ENCODE peak calls at places on chromosomes 3 and 15, in six cellular contexts. Y, V, Z, B, E and C are unnamed samples.

GRCh38 chr3:113008117-113008516 is 17.3 kb downstream of the GTPBP8 start:
- DNase-seq in Z (no peak), V (no peak), E (no peak), B (no peak), Y (no peak), C (no peak)

GRCh38 chr3:135891121-135891520 is 74.4 kb upstream of the PPP2R3A start:
- DNase-seq in V (no peak), Y (no peak), B (no peak), Z (peak; percentile 43), E (no peak), C (no peak)

GRCh38 chr15:64092864-64093626 is 593 bp downstream of the CIAO2A start:
- DNase-seq in Z (peak; percentile 12), B (no peak), V (peak; percentile 65), Y (peak; percentile 76), E (peak; percentile 63), C (peak; percentile 79)

GRCh38 chr3:195893121-195893449 is 15.3 kb downstream of the TNK2 start:
- DNase-seq in V (no peak), Z (no peak), Y (no peak), E (no peak), B (no peak), C (no peak)

GRCh38 chr3:113054552-113054951 is 63.8 kb downstream of the GTPBP8 start:
- DNase-seq in Y (no peak), Z (no peak), V (no peak), E (no peak), B (no peak), C (no peak)

GRCh38 chr3:45617430-45618080 is 23.0 kb downstream of the LIMD1 start:
- DNase-seq in B (no peak), Y (no peak), E (no peak), Z (no peak), V (no peak), C (no peak)

GRCh38 chr3:46994801-46995731 is 15.6 kb downstream of the NBEAL2 start:
- DNase-seq in V (no peak), B (no peak), Z (no peak), E (no peak), Y (no peak), C (no peak)

GRCh38 chr3:17894434-17895060 is 152.1 kb upstream of the TBC1D5 start:
- DNase-seq in Z (peak; percentile 73), V (no peak), Y (peak; percentile 76), B (peak; percentile 47), E (peak; percentile 17), C (peak; percentile 76)

GRCh38 chr15:27746556-27746955 is 352.6 kb downstream of the OCA2 start:
- DNase-seq in V (no peak), E (no peak), Y (no peak), B (no peak), Z (no peak), C (no peak)

GRCh38 chr15:96678386-96678785 is 347.9 kb downstream of the NR2F2 start:
- DNase-seq in Z (no peak), E (no peak), V (no peak), Y (no peak), B (no peak), C (no peak)

GRCh38 chr3:117074833-117075232 is 365.3 kb downstream of the TUSC7 start:
- DNase-seq in E (no peak), V (no peak), B (no peak), Z (no peak), Y (no peak), C (no peak)

GRCh38 chr3:142021127-142021526 is 128.2 kb downstream of the TFDP2 start:
- DNase-seq in V (no peak), Z (no peak), E (no peak), Y (no peak), B (no peak), C (no peak)

GRCh38 chr3:46671541-46672348 is 21.7 kb downstream of the ALS2CL start:
- DNase-seq in V (no peak), B (no peak), E (no peak), Y (no peak), Z (no peak), C (no peak)

GRCh38 chr3:136840252-136840651 is 21.3 kb downstream of the SLC35G2 start:
- DNase-seq in B (no peak), Y (no peak), V (no peak), E (peak; percentile 51), Z (no peak), C (no peak)

GRCh38 chr3:192879346-192880031 is 38.2 kb downstream of the MB21D2 start:
- DNase-seq in Y (peak; percentile 95), Z (peak; percentile 99), E (no peak), B (peak; percentile 78), V (peak; percentile 63), C (no peak)

GRCh38 chr3:195895078-195895899 is 13.1 kb downstream of the TNK2 start:
- DNase-seq in Y (peak; percentile 60), V (peak; percentile 50), B (no peak), Z (peak; percentile 75), E (peak; percentile 73), C (peak; percentile 82)

GRCh38 chr3:132870596-132870995 is 148.4 kb upstream of the NPHP3 start:
- DNase-seq in B (no peak), Y (no peak), V (no peak), Z (no peak), E (no peak), C (no peak)

GRCh38 chr3:70988111-70988510 is 595.4 kb downstream of the FOXP1 start:
- DNase-seq in V (no peak), E (no peak), B (no peak), Z (no peak), Y (no peak), C (no peak)

GRCh38 chr3:62727576-62727975 is 147.6 kb downstream of the CADPS start:
- DNase-seq in B (no peak), Y (no peak), E (no peak), Z (no peak), V (peak; percentile 42), C (no peak)

GRCh38 chr15:87954783-87955182 is 301.8 kb downstream of the NTRK3 start:
- DNase-seq in Z (no peak), B (no peak), Y (no peak), E (no peak), V (no peak), C (no peak)

GRCh38 chr3:52021869-52022268 is 26.2 kb upstream of the RPL29 start:
- DNase-seq in Z (no peak), Y (no peak), V (no peak), E (no peak), B (no peak), C (no peak)

GRCh38 chr3:141737108-141737507 is 990 bp upstream of the RNF7 start:
- DNase-seq in V (no peak), Y (no peak), Z (no peak), E (no peak), B (no peak), C (peak; percentile 46)

GRCh38 chr3:180698760-180699270 is 19.5 kb upstream of the CCDC39 start:
- DNase-seq in Z (no peak), E (no peak), B (no peak), Y (no peak), V (no peak), C (no peak)

GRCh38 chr3:191802671-191803070 is 341.7 kb downstream of the PYDC2 start:
- DNase-seq in E (no peak), Z (no peak), Y (no peak), B (no peak), V (no peak), C (no peak)

GRCh38 chr15:81049835-81050234 is 49.1 kb downstream of the TLNRD1 start:
- DNase-seq in Y (no peak), Z (no peak), E (no peak), V (no peak), B (no peak), C (no peak)

GRCh38 chr3:37687966-37688365 is 173.7 kb upstream of the CTDSPL start:
- DNase-seq in E (no peak), B (no peak), V (no peak), Z (no peak), Y (no peak), C (no peak)

DNA sequence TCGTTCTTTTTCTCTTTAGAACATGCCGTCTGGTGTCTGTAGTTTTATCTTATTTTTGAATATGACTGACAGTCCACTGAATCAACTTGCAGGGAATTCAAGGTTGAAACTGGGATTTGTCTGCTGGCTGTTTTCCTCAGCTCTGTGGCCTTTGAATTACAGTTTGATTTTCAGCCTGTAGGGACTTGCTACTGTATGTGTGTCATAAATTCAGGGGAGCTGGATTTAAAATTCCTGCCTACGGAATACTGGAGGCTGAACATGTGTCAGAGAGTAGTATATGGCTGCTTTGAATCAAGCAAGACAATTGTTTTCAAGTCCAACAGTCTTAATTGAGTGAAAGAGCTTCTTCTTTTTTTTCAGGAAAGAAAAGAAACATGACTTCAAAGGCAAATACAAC is 33.9 kb downstream of the RARB start:
- DNase-seq in E (no peak), Z (no peak), B (no peak), Y (no peak), V (no peak), C (no peak)
- H3K79me2 ChIP-seq in E (no peaks in the 10 kb centered on the region), Z (no peaks in the 10 kb centered on the region), B (no peaks in the 10 kb centered on the region), Y (no peaks in the 10 kb centered on the region), V (peaks cover 20% of the 10 kb centered on the region), C (no peaks in the 10 kb centered on the region)

DNA sequence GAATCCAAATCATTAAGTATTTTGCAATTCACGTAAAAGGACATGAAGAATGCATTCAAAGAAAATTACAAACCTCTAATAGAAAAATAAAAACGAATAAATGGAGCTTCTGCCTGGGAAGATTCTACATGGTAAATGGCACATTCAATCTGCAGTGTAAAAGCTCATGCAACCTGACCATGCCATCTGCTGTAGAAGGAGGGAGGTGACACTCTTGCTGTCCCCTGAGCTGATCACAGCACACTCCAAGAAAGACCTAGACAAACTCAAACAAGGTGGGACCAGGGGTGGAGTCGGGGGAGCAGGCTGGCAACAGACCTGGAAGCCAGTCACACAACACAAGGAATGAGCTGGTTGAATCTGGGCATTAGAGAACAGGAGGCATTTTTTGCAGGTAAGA is 101.8 kb downstream of the BDH1 start:
- DNase-seq in B (no peak), V (no peak), Z (peak; percentile 48), E (no peak), Y (no peak), C (peak; percentile 27)
- TF ChIP-seq CTCF in B (no peak), V (no peak), Z (peak; percentile 60), E (peak; percentile 32), Y (no peak), C (peak; percentile 53)

DNA sequence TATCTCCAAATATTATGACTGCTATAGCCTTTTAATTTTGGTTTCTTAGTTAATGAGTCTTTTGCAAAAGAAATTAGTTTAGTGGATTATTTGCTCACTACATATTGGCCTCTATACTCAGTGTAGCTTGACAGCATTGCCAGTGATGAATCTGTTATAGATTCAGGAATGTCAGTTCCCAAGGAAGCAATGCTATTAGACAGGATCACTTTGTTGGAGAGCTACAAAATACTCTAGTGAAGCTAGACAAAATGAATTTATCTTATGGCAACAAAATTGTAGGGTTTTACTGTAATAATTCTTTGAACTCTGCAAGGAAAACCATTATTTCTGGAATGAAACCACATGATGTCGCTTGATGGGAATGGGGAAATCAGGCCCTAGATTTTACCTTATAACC is 543.3 kb downstream of the SQOR start:
- DNase-seq in E (no peak), V (no peak), Y (no peak), Z (no peak), B (no peak), C (no peak)
- H3K79me2 ChIP-seq in E (no peaks in the 10 kb centered on the region), V (no peaks in the 10 kb centered on the region), Y (no peaks in the 10 kb centered on the region), Z (no peaks in the 10 kb centered on the region), B (no peaks in the 10 kb centered on the region), C (no peaks in the 10 kb centered on the region)

GRCh38 chr15:78565951-78566774 is 843 bp downstream of the CHRNA5 start:
- DNase-seq in E (peak; percentile 26), Z (peak; percentile 56), V (peak; percentile 42), Y (peak; percentile 59), B (no peak), C (no peak)
- TF ChIP-seq CTCF in E (no peak), Z (peak; percentile 25), V (peak; percentile 17), Y (peak; percentile 19), B (no peak), C (peak; percentile 8)

GRCh38 chr15:90019611-90020010 is 18.5 kb downstream of the ZNF710 start:
- DNase-seq in E (no peak), B (no peak), V (no peak), Z (no peak), Y (no peak), C (no peak)
- H3K79me2 ChIP-seq in E (no peaks in the 10 kb centered on the region), B (peaks cover 15% of the 10 kb centered on the region), V (peaks cover 49% of the 10 kb centered on the region), Z (peaks cover 27% of the 10 kb centered on the region), Y (peaks cover 48% of the 10 kb centered on the region), C (peaks cover 8% of the 10 kb centered on the region)